ENCODE peak calls at places on chromosomes 1 and 21, in four cellular contexts. P is stomach, M is suprapubic skin, A is lower leg skin. F is an unnamed sample.

GRCh38 chr21:42097860-42098259 is 26.7 kb downstream of the UMODL1 start:
- DNase-seq in P (peak; percentile 51), M (no peak), A (peak; percentile 91), F (no peak)

GRCh38 chr21:36560933-36561575 is 81.1 kb upstream of the CLDN14 start:
- DNase-seq in P (no peak), M (no peak), A (no peak), F (no peak)

GRCh38 chr1:182164273-182164672 is 102.8 kb upstream of the ZNF648 start:
- DNase-seq in P (no peak), M (no peak), A (no peak), F (no peak)

GRCh38 chr1:235295902-235296350 is 32.1 kb downstream of the ARID4B start:
- DNase-seq in P (peak; percentile 80), M (no peak), A (no peak), F (no peak)

GRCh38 chr1:176479920-176480319 is 16.9 kb downstream of the PAPPA2 start:
- DNase-seq in P (no peak), M (no peak), A (no peak), F (no peak)

GRCh38 chr1:241640867-241641542 is 836 bp upstream of the CHML start:
- DNase-seq in P (no peak), M (no peak), A (no peak), F (no peak)

GRCh38 chr1:7783178-7783711 is 846 bp upstream of the PER3 start:
- DNase-seq in P (peak; percentile 71), M (peak; percentile 90), A (peak; percentile 94), F (peak; percentile 41)

GRCh38 chr1:25055045-25055780 is 125.1 kb upstream of the RUNX3 start:
- DNase-seq in P (no peak), M (no peak), A (no peak), F (no peak)

GRCh38 chr1:201358596-201358995 is 18.9 kb downstream of the TNNT2 start:
- DNase-seq in P (no peak), M (no peak), A (no peak), F (no peak)

GRCh38 chr1:21823206-21823979 is 11.3 kb downstream of the LDLRAD2 start:
- DNase-seq in P (no peak), M (no peak), A (no peak), F (peak; percentile 17)

GRCh38 chr1:214002060-214002459 is 14.3 kb downstream of the PROX1 start:
- DNase-seq in P (no peak), M (no peak), A (no peak), F (no peak)

GRCh38 chr21:29104239-29104708 is 26.2 kb upstream of the MAP3K7CL start:
- DNase-seq in P (no peak), M (no peak), A (no peak), F (no peak)

GRCh38 chr21:43361127-43361492 is 65.8 kb downstream of the SIK1 start:
- DNase-seq in P (no peak), M (no peak), A (no peak), F (no peak)

GRCh38 chr1:184036517-184036949 is 995 bp downstream of the COLGALT2 start:
- DNase-seq in P (no peak), M (no peak), A (no peak), F (no peak)

GRCh38 chr1:41073971-41074370 is 52.4 kb upstream of the SLFNL1 start:
- DNase-seq in P (no peak), M (no peak), A (no peak), F (no peak)

GRCh38 chr1:51417496-51418383 is 87.4 kb upstream of the TTC39A start:
- DNase-seq in P (no peak), M (no peak), A (no peak), F (no peak)

GRCh38 chr1:201912832-201913231 is 24.1 kb downstream of the SHISA4 start:
- DNase-seq in P (no peak), M (no peak), A (no peak), F (no peak)

GRCh38 chr1:119358661-119359060 is 9.9 kb upstream of the HAO2 start:
- DNase-seq in P (no peak), M (no peak), A (no peak), F (no peak)

GRCh38 chr1:150001415-150001814 is 9.1 kb downstream of the OTUD7B start:
- DNase-seq in P (no peak), M (no peak), A (no peak), F (no peak)

GRCh38 chr1:206461602-206462455 is 8.4 kb upstream of the IKBKE start:
- DNase-seq in P (peak; percentile 82), M (no peak), A (no peak), F (peak; percentile 55)

GRCh38 chr1:208100906-208101305 is 143.3 kb downstream of the PLXNA2 start:
- DNase-seq in P (no peak), M (no peak), A (no peak), F (no peak)

GRCh38 chr1:91885331-91885715 is 628 bp downstream of the TGFBR3 start:
- DNase-seq in P (peak; percentile 26), M (peak; percentile 80), A (peak; percentile 91), F (peak; percentile 22)

GRCh38 chr1:91503332-91503900 is 2.8 kb downstream of the CDC7 start:
- DNase-seq in P (no peak), M (no peak), A (no peak), F (no peak)

GRCh38 chr1:222644649-222645005 is 26.7 kb downstream of the MIA3 start:
- DNase-seq in P (no peak), M (no peak), A (no peak), F (no peak)

GRCh38 chr1:39825432-39825941 is 36.8 kb upstream of the BMP8B start:
- DNase-seq in P (no peak), M (no peak), A (no peak), F (no peak)

GRCh38 chr1:183043254-183043653 is 20.0 kb downstream of the LAMC1 start:
- DNase-seq in P (no peak), M (no peak), A (no peak), F (no peak)

GRCh38 chr1:89641781-89642180 is 8.9 kb downstream of the LRRC8C start:
- DNase-seq in P (no peak), M (no peak), A (no peak), F (no peak)

GRCh38 chr21:43757601-43758000 is 18.5 kb downstream of the CSTB start:
- DNase-seq in P (no peak), M (no peak), A (no peak), F (no peak)

GRCh38 chr1:221891708-221892107 is 149.8 kb upstream of the DUSP10 start:
- DNase-seq in P (no peak), M (no peak), A (no peak), F (no peak)

GRCh38 chr1:45979778-45980176 is 152.7 kb downstream of the PIK3R3 start:
- DNase-seq in P (no peak), M (no peak), A (no peak), F (no peak)

GRCh38 chr1:206582537-206583460 is 29.5 kb downstream of the EIF2D start:
- DNase-seq in P (no peak), M (no peak), A (no peak), F (no peak)

GRCh38 chr1:87030740-87031400 is 116.4 kb downstream of the HS2ST1 start:
- DNase-seq in P (no peak), M (no peak), A (no peak), F (no peak)

GRCh38 chr1:27830621-27831424 is at the start of gene PPP1R8:
- DNase-seq in P (peak; percentile 93), M (peak; percentile 93), A (peak; percentile 97), F (peak; percentile 78)

DNA sequence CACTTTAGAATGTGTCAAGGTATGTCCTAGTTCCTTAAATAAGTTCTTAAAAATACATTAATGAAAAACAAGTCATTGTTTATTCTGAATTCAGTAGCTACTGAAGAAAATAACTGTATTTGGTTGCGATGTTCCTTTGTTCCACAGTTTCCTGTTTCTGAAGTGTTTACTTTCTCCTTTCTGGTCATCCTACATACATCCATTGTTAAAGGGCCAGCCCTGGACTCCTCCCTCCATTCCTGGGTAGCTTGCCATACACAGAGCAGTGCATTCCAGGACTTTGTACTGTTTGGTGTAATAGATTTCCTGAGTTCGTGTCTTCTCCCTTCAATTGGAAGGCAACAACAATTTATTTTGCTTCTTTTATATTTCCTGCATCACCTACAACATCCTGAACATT is 845.4 kb upstream of the CXADR start:
- DNase-seq in P (no peak), M (no peak), A (no peak), F (no peak)
- TF ChIP-seq POLR2A in P (no peak), M (no peak), A (no peak), F (no peak)

DNA sequence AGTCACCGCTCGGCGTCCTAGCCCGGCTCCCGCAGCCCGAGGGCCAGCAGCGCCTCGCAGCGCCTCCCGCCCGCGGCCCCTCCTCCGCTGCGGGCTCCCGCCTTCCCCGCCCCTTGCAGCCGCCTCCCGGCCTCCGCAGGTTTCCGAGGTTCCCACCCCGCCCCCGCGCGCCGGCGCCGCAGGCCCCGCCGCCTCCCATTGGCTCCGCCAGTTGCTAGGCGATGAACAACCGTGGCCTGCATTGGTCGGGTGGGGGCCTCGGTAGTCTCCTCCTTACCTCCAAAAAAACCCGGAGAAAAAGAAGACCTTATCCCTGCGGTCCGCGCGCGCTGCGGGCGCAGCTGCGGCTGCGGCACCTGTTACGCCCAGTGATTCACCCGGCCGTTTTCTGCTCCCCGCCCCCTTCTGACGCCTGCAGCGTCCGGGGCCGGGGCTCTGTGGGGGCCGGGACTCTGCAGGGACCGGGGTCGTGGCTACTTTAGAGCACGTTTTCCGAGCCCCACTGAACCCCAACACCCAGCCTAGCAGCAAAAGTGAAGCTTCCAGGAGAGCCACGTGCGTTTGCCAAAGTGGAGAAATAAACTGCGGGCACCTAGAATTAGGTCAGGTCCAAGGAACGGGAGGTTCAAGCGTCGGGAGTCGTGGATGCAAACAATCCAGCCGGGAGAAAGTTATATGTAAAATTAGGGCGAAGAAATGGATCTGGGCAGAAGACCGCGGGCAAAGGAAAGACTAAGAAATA is at the start of gene SSX2IP:
- DNase-seq in P (peak; percentile 99), M (peak; percentile 98), A (peak; percentile 100), F (peak; percentile 80)
- TF ChIP-seq POLR2A in P (no peak), M (no peak), A (no peak), F (no peak)

GRCh38 chr1:10033359-10033845 is 644 bp downstream of the UBE4B start:
- DNase-seq in P (no peak), M (no peak), A (no peak), F (no peak)
- TF ChIP-seq POLR2A in P (no peak), M (no peak), A (no peak), F (no peak)

GRCh38 chr1:101237229-101237837 is 514 bp downstream of the S1PR1 start:
- DNase-seq in P (no peak), M (no peak), A (no peak), F (no peak)

GRCh38 chr1:101235241-101235695 is 1.6 kb upstream of the S1PR1 start:
- DNase-seq in P (no peak), M (no peak), A (no peak), F (no peak)

GRCh38 chr1:101235696-101236545 is 898 bp upstream of the S1PR1 start:
- DNase-seq in P (peak; percentile 35), M (no peak), A (peak; percentile 90), F (peak; percentile 30)

GRCh38 chr1:101238041-101238515 is 1.3 kb downstream of the S1PR1 start:
- DNase-seq in P (no peak), M (no peak), A (no peak), F (no peak)

DNA sequence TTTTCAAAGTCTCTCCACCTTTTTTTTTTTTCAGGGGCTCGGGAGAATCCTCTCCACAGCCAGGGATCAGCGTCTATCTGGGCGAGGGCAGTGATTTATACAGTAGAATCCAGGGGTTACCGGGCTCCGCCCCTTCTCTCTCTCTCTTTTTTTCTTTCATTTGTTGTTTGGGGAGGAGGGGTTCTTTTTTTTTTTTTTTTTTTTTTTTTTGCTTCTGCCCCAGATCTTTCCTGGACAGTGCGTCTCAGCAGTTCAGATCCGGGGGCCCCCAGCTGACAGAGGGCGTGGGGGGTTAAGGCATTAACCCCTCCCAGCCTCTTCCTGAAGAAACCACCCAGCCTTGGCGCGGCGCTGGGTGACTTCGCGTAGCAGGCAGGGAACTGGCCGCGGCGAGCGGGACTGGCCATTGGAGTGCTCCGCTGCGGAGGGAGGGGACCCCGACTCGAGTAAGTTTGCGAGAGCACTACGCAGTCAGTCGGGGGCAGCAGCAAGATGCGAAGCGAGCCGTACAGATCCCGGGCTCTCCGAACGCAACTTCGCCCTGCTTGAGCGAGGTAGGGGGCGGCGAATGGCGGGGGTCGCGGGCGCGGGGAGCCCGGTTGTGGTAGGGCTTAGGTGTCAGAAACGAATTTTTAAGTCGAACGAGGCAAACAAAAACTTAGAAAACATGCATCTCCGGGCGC is at the start of gene S1PR1:
- DNase-seq in P (peak; percentile 50), M (peak; percentile 83), A (peak; percentile 92), F (no peak)
- TF ChIP-seq POLR2A in P (no peak), M (no peak), A (no peak), F (peak; percentile 20)